ENCODE peak calls at places on chromosomes 13 and 19, in seven cellular contexts. K, L, I, Q, F, G and Z are unnamed samples.

GRCh38 chr13:59532405-59532804 is 631.3 kb downstream of the DIAPH3 start:
- DNase-seq in K (no peak), L (no peak), I (no peak), Q (no peak), F (no peak), G (no peak), Z (no peak)

GRCh38 chr19:31539386-31539785 is 190.2 kb upstream of the TSHZ3 start:
- DNase-seq in K (no peak), L (no peak), I (peak; percentile 8), Q (no peak), F (no peak), G (no peak), Z (no peak)

GRCh38 chr13:42720116-42720857 is 61.1 kb upstream of the FAM216B start:
- DNase-seq in K (peak; percentile 99), L (peak; percentile 5), I (no peak), Q (no peak), F (peak; percentile 13), G (peak; percentile 81), Z (peak; percentile 7)

GRCh38 chr13:59422646-59423045 is 741.1 kb downstream of the DIAPH3 start:
- DNase-seq in K (peak; percentile 12), L (no peak), I (no peak), Q (no peak), F (no peak), G (no peak), Z (no peak)

GRCh38 chr19:57403737-57404537 is 7.0 kb upstream of the ZNF17 start:
- DNase-seq in K (no peak), L (no peak), I (no peak), Q (no peak), F (no peak), G (no peak), Z (peak; percentile 86)

GRCh38 chr13:109719962-109720646 is 66.3 kb downstream of the IRS2 start:
- DNase-seq in K (no peak), L (peak; percentile 19), I (no peak), Q (no peak), F (no peak), G (peak; percentile 43), Z (no peak)

GRCh38 chr19:10961073-10961762 is 388 bp downstream of the SMARCA4 start:
- DNase-seq in K (no peak), L (peak; percentile 44), I (peak; percentile 60), Q (peak; percentile 90), F (no peak), G (no peak), Z (no peak)

GRCh38 chr13:113226873-113227272 is 17.5 kb downstream of the CUL4A start:
- DNase-seq in K (peak; percentile 33), L (no peak), I (no peak), Q (no peak), F (no peak), G (no peak), Z (no peak)

GRCh38 chr13:114049026-114049425 is 75.2 kb upstream of the C13orf46 start:
- DNase-seq in K (no peak), L (no peak), I (no peak), Q (no peak), F (no peak), G (no peak), Z (no peak)

GRCh38 chr13:44309771-44310767 is 63.6 kb upstream of the SERP2 start:
- DNase-seq in K (no peak), L (no peak), I (no peak), Q (no peak), F (no peak), G (peak; percentile 67), Z (no peak)

GRCh38 chr13:60112771-60113170 is 51.0 kb downstream of the DIAPH3 start:
- DNase-seq in K (peak; percentile 69), L (no peak), I (no peak), Q (no peak), F (no peak), G (no peak), Z (no peak)

GRCh38 chr13:50531917-50532899 is 311.3 kb downstream of the DLEU7 start:
- DNase-seq in K (peak; percentile 62), L (no peak), I (no peak), Q (peak; percentile 17), F (no peak), G (peak; percentile 21), Z (no peak)

GRCh38 chr19:28889941-28890645 is 322.9 kb downstream of the UQCRFS1 start:
- DNase-seq in K (no peak), L (no peak), I (no peak), Q (no peak), F (no peak), G (peak; percentile 11), Z (no peak)

GRCh38 chr13:87884874-87885273 is 213.7 kb downstream of the SLITRK5 start:
- DNase-seq in K (peak; percentile 2), L (no peak), I (no peak), Q (peak; percentile 1), F (no peak), G (no peak), Z (no peak)

DNA sequence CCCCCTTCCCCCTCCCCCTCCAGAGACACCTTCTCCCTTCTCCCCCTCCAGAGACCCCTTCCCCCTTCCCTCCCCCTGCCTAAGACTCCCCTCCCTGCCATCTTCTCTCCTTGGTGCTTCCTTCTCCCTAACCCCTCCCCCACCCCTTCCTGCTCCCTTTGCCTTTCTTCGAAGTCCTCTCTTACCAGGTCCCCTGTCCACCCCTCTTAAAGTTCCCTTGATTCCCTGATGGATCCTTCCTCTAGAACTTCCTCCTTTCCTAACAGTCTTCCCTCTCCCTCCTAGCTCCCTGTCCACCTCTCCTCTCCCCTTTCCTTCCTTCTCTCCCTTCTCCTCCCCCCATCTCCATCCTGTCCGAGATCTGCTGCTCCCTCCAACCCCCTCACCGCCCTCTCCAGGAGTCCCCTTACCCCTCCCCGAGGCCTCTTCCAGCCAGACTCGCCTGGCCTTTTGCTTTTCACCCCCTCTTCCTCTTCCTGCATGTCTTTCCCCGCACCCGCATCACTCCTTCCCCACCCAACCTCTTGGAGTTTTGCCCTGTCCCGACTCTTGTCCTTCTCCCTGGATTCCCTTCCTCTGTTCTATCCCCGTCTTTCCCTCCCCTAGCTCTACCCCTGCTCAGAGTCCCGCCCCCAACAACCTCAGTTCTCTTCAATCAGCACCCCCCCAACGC is 3.1 kb downstream of the TNFSF9 start:
- DNase-seq in K (no peak), L (no peak), I (peak; percentile 65), Q (no peak), F (no peak), G (no peak), Z (no peak)
- H3K4me2 ChIP-seq in K (no peak overlapping the region), L (no peak overlapping the region), I (peak overlapping the region; percentile 66), Q (no peak overlapping the region), F (no peak overlapping the region), G (no peak overlapping the region), Z (no peak overlapping the region)

DNA sequence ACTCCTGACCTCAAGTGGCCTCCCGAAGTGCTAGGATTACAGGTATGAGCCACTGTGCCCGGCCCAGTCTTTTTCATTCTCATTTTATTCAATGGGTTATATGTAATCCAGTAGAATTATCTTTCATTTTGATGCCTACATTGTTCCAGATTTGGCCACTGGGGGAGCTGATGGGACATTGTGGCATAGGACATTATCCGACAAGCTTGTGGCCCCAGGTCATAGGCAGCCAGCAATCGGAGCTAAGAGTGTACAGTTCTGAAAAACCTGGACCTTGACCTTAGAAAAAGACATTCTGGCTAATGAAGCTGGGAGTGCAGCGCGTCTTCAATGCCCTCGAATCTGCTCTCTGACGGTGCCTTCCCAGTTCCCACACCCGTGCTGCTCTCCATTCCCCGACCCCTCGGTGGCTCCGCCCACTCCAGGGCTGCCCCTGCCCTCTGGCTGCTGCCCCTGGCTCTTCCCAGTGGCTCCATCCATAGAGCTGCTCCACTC is 108.7 kb downstream of the TEX29 start:
- DNase-seq in K (peak; percentile 18), L (peak; percentile 31), I (peak; percentile 88), Q (peak; percentile 54), F (no peak), G (peak; percentile 29), Z (peak; percentile 49)
- TF ChIP-seq RAD21 in K (peak; percentile 23), L (no peak), I (peak; percentile 18), Q (peak; percentile 23), F (peak; percentile 26), G (no peak), Z (no peak)

GRCh38 chr19:23771761-23772667 is 13.3 kb upstream of the ZNF681 start:
- DNase-seq in K (no peak), L (no peak), I (no peak), Q (no peak), F (no peak), G (no peak), Z (no peak)
- H3K4me2 ChIP-seq in K (no peak overlapping the region), L (no peak overlapping the region), I (no peak overlapping the region), Q (no peak overlapping the region), F (no peak overlapping the region), G (no peak overlapping the region), Z (no peak overlapping the region)

GRCh38 chr19:19860756-19861390 is 4.8 kb upstream of the ZNF253 start:
- DNase-seq in K (no peak), L (peak; percentile 48), I (peak; percentile 87), Q (peak; percentile 58), F (no peak), G (no peak), Z (no peak)

DNA sequence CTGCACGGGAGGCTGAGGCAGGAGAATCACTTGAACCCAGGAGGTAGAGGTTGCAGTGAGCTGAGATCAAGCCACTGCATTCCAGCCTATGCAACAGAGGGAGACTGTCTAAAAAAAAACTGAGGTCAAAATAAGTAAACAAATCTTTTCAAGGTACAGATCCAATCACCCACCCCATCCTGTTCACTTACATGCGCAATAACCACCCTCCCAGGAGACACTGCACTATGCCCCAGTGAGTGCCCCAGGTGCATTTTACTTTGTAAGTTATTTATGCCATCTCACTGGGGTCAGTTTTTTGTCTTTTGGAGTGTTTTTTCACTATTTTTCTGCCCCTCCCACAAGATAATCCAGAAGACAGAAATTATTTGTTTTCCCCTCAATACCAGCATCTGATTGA is 6.9 kb upstream of the ZNF253 start:
- DNase-seq in K (no peak), L (no peak), I (no peak), Q (no peak), F (no peak), G (no peak), Z (no peak)
- TF ChIP-seq RAD21 in K (no peak), L (no peak), I (no peak), Q (no peak), F (no peak), G (no peak), Z (no peak)

GRCh38 chr19:55651236-55651635 is 3.2 kb downstream of the CCDC106 start:
- DNase-seq in K (no peak), L (no peak), I (no peak), Q (no peak), F (no peak), G (no peak), Z (no peak)

GRCh38 chr19:55647732-55648656 is at the start of gene CCDC106:
- DNase-seq in K (peak; percentile 68), L (peak; percentile 81), I (peak; percentile 89), Q (peak; percentile 93), F (no peak), G (peak; percentile 80), Z (peak; percentile 55)

GRCh38 chr19:55650602-55651230 is 2.7 kb downstream of the CCDC106 start:
- DNase-seq in K (no peak), L (no peak), I (no peak), Q (peak; percentile 3), F (no peak), G (no peak), Z (no peak)

GRCh38 chr19:55648657-55649578 is 906 bp downstream of the CCDC106 start:
- DNase-seq in K (no peak), L (no peak), I (no peak), Q (peak; percentile 41), F (no peak), G (no peak), Z (no peak)

GRCh38 chr19:55649579-55650557 is 1.9 kb downstream of the CCDC106 start:
- DNase-seq in K (no peak), L (no peak), I (no peak), Q (no peak), F (no peak), G (no peak), Z (no peak)
- H3K4me2 ChIP-seq in K (no peak overlapping the region), L (peak overlapping the region; percentile 90), I (no peak overlapping the region), Q (peak overlapping the region; percentile 96), F (peak overlapping the region; percentile 95), G (no peak overlapping the region), Z (no peak overlapping the region)

GRCh38 chr13:28093871-28094270 is 6.5 kb downstream of the FLT3 start:
- DNase-seq in K (no peak), L (no peak), I (no peak), Q (no peak), F (no peak), G (no peak), Z (no peak)
- TF ChIP-seq RAD21 in K (no peak), L (no peak), I (no peak), Q (no peak), F (no peak), G (no peak), Z (no peak)